ENCODE peak calls at places on chromosomes 3 and 15, in eight cellular contexts. X is IMR-90; O is CD8-positive, alpha-beta T cell; J is upper lobe of left lung; V is small intestine; W is adipocyte; A is lower lobe of right lung; E is NT2/D1. C is an unnamed sample. For H3K4me1, the result is how much of the 10 kb centered on the place peaks cover.

GRCh38 chr3:56884387-56884786 is 82.6 kb upstream of the ARHGEF3 start:
- DNase-seq in J (no peak), W (no peak), V (no peak), O (no peak), E (no peak), X (no peak), A (no peak), C (no peak)

GRCh38 chr3:134008630-134009156 is 21.0 kb downstream of the SLCO2A1 start:
- DNase-seq in X (peak), A (no peak), O (no peak), W (peak), E (no peak), V (no peak), J (no peak), C (no peak)

GRCh38 chr3:112774293-112774926 is 72.3 kb downstream of the CD200R1L start:
- DNase-seq in J (no peak), V (peak), O (no peak), X (peak), E (no peak), A (no peak), W (peak), C (no peak)

GRCh38 chr3:154745925-154746324 is 315.9 kb upstream of the GPR149 start:
- DNase-seq in W (no peak), J (no peak), E (no peak), X (no peak), A (no peak), V (no peak), O (no peak), C (no peak)

GRCh38 chr3:126952261-126952982 is 30.5 kb upstream of the PLXNA1 start:
- DNase-seq in X (no peak), E (no peak), W (no peak), O (no peak), V (no peak), J (no peak), A (no peak), C (no peak)

GRCh38 chr3:25552251-25552650 is 112.5 kb downstream of the TOP2B start:
- DNase-seq in J (no peak), V (no peak), W (no peak), O (no peak), X (no peak), A (no peak), E (no peak), C (no peak)

GRCh38 chr3:124557433-124558232 is 172.6 kb upstream of the UMPS start:
- DNase-seq in E (no peak), W (peak), A (no peak), J (no peak), X (peak), O (no peak), V (peak), C (no peak)

GRCh38 chr15:80382285-80382684 is 21.9 kb upstream of the ARNT2 start:
- DNase-seq in J (no peak), X (no peak), O (no peak), V (no peak), A (no peak), E (no peak), W (no peak), C (no peak)

GRCh38 chr3:83934208-83935150 is 1024.3 kb upstream of the CADM2 start:
- DNase-seq in J (no peak), O (no peak), V (no peak), A (no peak), X (no peak), E (no peak), W (peak), C (no peak)

GRCh38 chr3:175383366-175383765 is 524.2 kb downstream of the NAALADL2 start:
- DNase-seq in W (peak), X (peak), E (no peak), J (no peak), V (no peak), O (no peak), A (no peak), C (no peak)

GRCh38 chr3:45983865-45984264 is 11.8 kb downstream of the FYCO1 start:
- DNase-seq in X (no peak), J (no peak), V (no peak), E (no peak), W (no peak), A (no peak), O (no peak), C (no peak)
- H3K4me1 ChIP-seq in X (under half), J (under half), V (under half), E (under half), W (under half), A (half or more), O (under half), C (under half)

DNA sequence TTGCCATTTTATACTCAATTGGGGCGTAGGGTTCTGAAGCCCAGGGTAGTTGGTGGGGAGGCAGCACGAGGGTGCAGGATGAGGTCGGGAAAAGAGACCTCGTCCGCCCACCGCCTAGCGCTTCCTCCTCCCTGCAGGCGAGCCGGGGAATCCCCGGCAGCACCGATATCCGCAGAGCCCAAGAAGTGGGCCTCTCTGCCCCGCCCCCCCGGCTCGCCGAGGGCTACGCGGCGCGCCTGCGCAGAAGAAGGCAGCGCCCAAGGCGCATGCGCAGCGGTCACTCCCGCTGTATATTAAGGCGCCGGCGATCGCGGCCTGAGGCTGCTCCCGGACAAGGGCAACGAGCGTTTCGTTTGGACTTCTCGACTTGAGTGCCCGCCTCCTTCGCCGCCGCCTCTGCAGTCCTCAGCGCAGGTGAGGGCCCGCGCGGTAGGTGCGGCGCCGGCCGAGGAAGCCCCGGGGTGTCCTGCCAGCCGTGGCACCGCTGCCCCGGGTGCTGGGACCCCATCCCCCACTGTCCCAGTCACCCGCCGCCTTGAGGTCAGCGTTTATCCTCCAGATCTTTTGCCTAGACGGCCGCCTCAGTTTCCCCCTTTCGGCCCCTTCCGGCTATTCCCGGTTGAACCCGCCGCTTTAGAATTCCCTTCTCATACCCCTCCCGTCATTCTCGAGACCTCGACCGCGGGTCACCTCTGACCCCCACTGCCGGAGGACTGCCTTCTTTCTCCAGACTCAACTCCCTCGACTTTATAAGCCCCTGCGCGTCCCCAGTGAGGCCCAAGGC is at the start of gene ALAS1:
- DNase-seq in W (peak), J (peak), X (peak), O (peak), A (peak), E (peak), V (peak), C (peak)
- H3K4me1 ChIP-seq in W (half or more), J (half or more), X (under half), O (under half), A (half or more), E (under half), V (under half), C (under half)

DNA sequence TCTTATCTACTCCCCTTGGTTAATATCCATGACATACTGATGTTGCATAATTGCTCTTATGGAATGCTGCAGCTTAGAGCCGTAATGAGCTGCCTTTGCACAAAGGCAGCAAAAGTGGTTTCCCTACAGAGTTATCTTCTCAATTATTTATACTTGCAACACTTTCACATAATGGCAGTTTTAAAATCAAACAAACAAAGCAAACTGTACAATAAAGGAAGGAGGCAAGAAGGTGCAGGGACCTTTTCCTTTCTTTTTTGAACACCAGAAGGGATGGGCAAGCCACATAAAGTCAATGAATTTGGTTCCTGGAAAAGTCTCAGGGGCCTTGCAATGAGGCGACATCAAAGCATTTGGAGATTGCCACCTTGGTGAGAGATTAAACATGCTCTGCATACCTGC is 188.0 kb downstream of the MEIS2 start:
- DNase-seq in O (no peak), A (no peak), E (no peak), X (peak), W (peak), V (peak), J (no peak), C (no peak)
- H3K4me1 ChIP-seq in O (under half), A (under half), E (under half), X (under half), W (under half), V (under half), J (under half), C (under half)

DNA sequence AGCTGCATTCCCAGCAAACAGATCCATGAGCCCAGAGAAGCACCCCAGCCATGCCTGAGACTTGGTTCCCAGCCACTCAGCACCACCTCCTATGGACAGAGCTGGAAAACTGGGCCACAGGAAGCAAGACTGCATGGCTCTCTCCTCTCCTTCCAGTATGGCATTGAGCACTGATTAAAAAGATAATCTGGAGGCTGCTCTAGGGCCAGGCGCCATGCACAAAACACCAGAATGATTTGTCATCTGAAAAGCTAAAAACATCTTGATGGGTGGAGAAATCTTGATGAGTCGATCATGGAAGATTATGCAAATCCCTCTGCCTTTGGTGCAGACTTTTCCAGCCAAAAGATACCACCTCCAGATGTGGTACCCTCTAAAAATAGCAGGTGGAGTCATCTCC is 62.7 kb upstream of the MRPS22 start:
- DNase-seq in X (no peak), A (no peak), V (no peak), J (no peak), W (peak), E (no peak), O (no peak), C (no peak)
- H3K4me1 ChIP-seq in X (under half), A (under half), V (under half), J (under half), W (under half), E (under half), O (under half), C (under half)

GRCh38 chr3:9455596-9455995 is 58.2 kb downstream of the SETD5 start:
- DNase-seq in E (no peak), V (no peak), J (no peak), A (no peak), X (no peak), O (no peak), W (no peak), C (no peak)
- H3K4me1 ChIP-seq in E (under half), V (under half), J (under half), A (under half), X (under half), O (under half), W (under half), C (under half)

C was measured in naive thymus-derived CD4-positive, alpha-beta T cell.